ENCODE peak calls at places on chromosome 1, in ten cellular contexts. R, J, M, Y, X, D, F, Q, L and B are unnamed samples.

GRCh38 chr1:27010226-27010994 is 2.2 kb downstream of the TENT5B start:
- DNase-seq in R (no peak), J (no peak), M (peak), Y (no peak), X (no peak), D (no peak), F (no peak), Q (no peak), L (no peak), B (no peak)

GRCh38 chr1:38941527-38942019 is at the start of gene RHBDL2:
- DNase-seq in R (peak), J (no peak), M (peak), Y (peak), X (no peak), D (no peak), F (peak), Q (peak), L (peak), B (peak)

GRCh38 chr1:39683591-39684312 is 7.5 kb downstream of the HPCAL4 start:
- DNase-seq in R (peak), J (no peak), M (no peak), Y (no peak), X (no peak), D (no peak), F (no peak), Q (no peak), L (no peak), B (no peak)

GRCh38 chr1:197519741-197520334 is 251.8 kb downstream of the CRB1 start:
- DNase-seq in R (no peak), J (no peak), M (peak), Y (peak), X (no peak), D (no peak), F (no peak), Q (no peak), L (peak), B (peak)

GRCh38 chr1:26913754-26914619 is at the start of gene NR0B2:
- DNase-seq in R (no peak), J (no peak), M (no peak), Y (peak), X (no peak), D (no peak), F (peak), Q (peak), L (no peak), B (no peak)

GRCh38 chr1:55363261-55363660 is 148.1 kb upstream of the USP24 start:
- DNase-seq in R (no peak), J (no peak), M (peak), Y (no peak), X (no peak), D (no peak), F (no peak), Q (no peak), L (peak), B (peak)

GRCh38 chr1:76620371-76620770 is 246.9 kb upstream of the ST6GALNAC5 start:
- DNase-seq in R (no peak), J (no peak), M (no peak), Y (no peak), X (no peak), D (no peak), F (no peak), Q (no peak), L (no peak), B (no peak)

GRCh38 chr1:179781962-179782361 is 38.9 kb downstream of the FAM163A start:
- DNase-seq in R (peak), J (no peak), M (no peak), Y (no peak), X (no peak), D (no peak), F (no peak), Q (no peak), L (peak), B (peak)

GRCh38 chr1:22798083-22798482 is 87.4 kb downstream of the EPHB2 start:
- DNase-seq in R (no peak), J (no peak), M (no peak), Y (no peak), X (no peak), D (no peak), F (no peak), Q (no peak), L (no peak), B (no peak)

GRCh38 chr1:36602189-36602588 is 119.5 kb upstream of the CSF3R start:
- DNase-seq in R (no peak), J (no peak), M (no peak), Y (no peak), X (no peak), D (no peak), F (no peak), Q (no peak), L (no peak), B (no peak)

GRCh38 chr1:240508201-240508600 is 103.8 kb downstream of the GREM2 start:
- DNase-seq in R (no peak), J (no peak), M (no peak), Y (no peak), X (no peak), D (no peak), F (no peak), Q (no peak), L (no peak), B (no peak)

GRCh38 chr1:36142121-36142520 is 7.2 kb downstream of the TRAPPC3 start:
- DNase-seq in R (no peak), J (no peak), M (no peak), Y (no peak), X (no peak), D (no peak), F (no peak), Q (no peak), L (no peak), B (no peak)

GRCh38 chr1:248858096-248858890 is 592 bp downstream of the ZNF692 start:
- DNase-seq in R (peak), J (no peak), M (peak), Y (peak), X (peak), D (no peak), F (peak), Q (peak), L (peak), B (peak)

GRCh38 chr1:201228011-201228983 is 37.7 kb downstream of the IGFN1 start:
- DNase-seq in R (no peak), J (no peak), M (no peak), Y (no peak), X (no peak), D (peak), F (no peak), Q (no peak), L (no peak), B (no peak)